ENCODE peak calls at places on chromosomes 2 and 18, in ten cellular contexts. One of them, this sample, is unnamed.

GRCh38 chr2:151205601-151206000 is 56.1 kb downstream of the RBM43 start:
- DNase-seq in kidney tubule cell: no peak
- DNase-seq in stimulated activated CD8-positive, alpha-beta memory T cell treated with anti-CD3 and anti-CD28 coated beads, Interleukin-12 subunit alpha, Interleukin-12 subunit beta, amount 100 ng/mL, for 1 hour: no peak
- DNase-seq in PC-9: no peak
- DNase-seq in iPS DF 19.7: no peak
- DNase-seq in left lung: no peak
- DNase-seq in K562: no peak
- DNase-seq in EL: no peak
- DNase-seq in AG04450: no peak
- DNase-seq in IMR-90: no peak
- DNase-seq in this sample: no peak

GRCh38 chr2:50347355-50348044 is 684.4 kb downstream of the NRXN1 start:
- DNase-seq in K562: no peak
- DNase-seq in kidney tubule cell: peak; percentile 3
- DNase-seq in iPS DF 19.7: no peak
- DNase-seq in stimulated activated CD8-positive, alpha-beta memory T cell treated with anti-CD3 and anti-CD28 coated beads, Interleukin-12 subunit alpha, Interleukin-12 subunit beta, amount 100 ng/mL, for 1 hour: no peak
- DNase-seq in PC-9: no peak
- DNase-seq in IMR-90: no peak
- DNase-seq in left lung: peak; percentile 51
- DNase-seq in EL: no peak
- DNase-seq in AG04450: no peak
- DNase-seq in this sample: no peak

GRCh38 chr2:201795608-201796477 is 10.5 kb upstream of the CDK15 start:
- DNase-seq in PC-9: no peak
- DNase-seq in IMR-90: peak; percentile 71
- DNase-seq in kidney tubule cell: peak; percentile 72
- DNase-seq in left lung: no peak
- DNase-seq in K562: peak; percentile 43
- DNase-seq in EL: peak; percentile 74
- DNase-seq in iPS DF 19.7: no peak
- DNase-seq in stimulated activated CD8-positive, alpha-beta memory T cell treated with anti-CD3 and anti-CD28 coated beads, Interleukin-12 subunit alpha, Interleukin-12 subunit beta, amount 100 ng/mL, for 1 hour: no peak
- DNase-seq in AG04450: no peak
- DNase-seq in this sample: peak; percentile 50

GRCh38 chr18:62374410-62374965 is 49.4 kb downstream of the TNFRSF11A start:
- DNase-seq in AG04450: no peak
- DNase-seq in EL: no peak
- DNase-seq in PC-9: no peak
- DNase-seq in kidney tubule cell: peak; percentile 54
- DNase-seq in K562: no peak
- DNase-seq in IMR-90: no peak
- DNase-seq in iPS DF 19.7: no peak
- DNase-seq in stimulated activated CD8-positive, alpha-beta memory T cell treated with anti-CD3 and anti-CD28 coated beads, Interleukin-12 subunit alpha, Interleukin-12 subunit beta, amount 100 ng/mL, for 1 hour: no peak
- DNase-seq in left lung: no peak
- DNase-seq in this sample: no peak

GRCh38 chr18:45386256-45386655 is 229.0 kb upstream of the SLC14A2 start:
- DNase-seq in left lung: no peak
- DNase-seq in EL: peak; percentile 10
- DNase-seq in PC-9: no peak
- DNase-seq in kidney tubule cell: peak; percentile 23
- DNase-seq in AG04450: no peak
- DNase-seq in K562: peak; percentile 31
- DNase-seq in stimulated activated CD8-positive, alpha-beta memory T cell treated with anti-CD3 and anti-CD28 coated beads, Interleukin-12 subunit alpha, Interleukin-12 subunit beta, amount 100 ng/mL, for 1 hour: no peak
- DNase-seq in IMR-90: peak; percentile 8
- DNase-seq in iPS DF 19.7: peak; percentile 42
- DNase-seq in this sample: no peak

GRCh38 chr18:78929502-78929901 is 50.1 kb upstream of the SALL3 start:
- DNase-seq in IMR-90: no peak
- DNase-seq in left lung: no peak
- DNase-seq in AG04450: no peak
- DNase-seq in PC-9: no peak
- DNase-seq in kidney tubule cell: peak; percentile 5
- DNase-seq in EL: no peak
- DNase-seq in iPS DF 19.7: no peak
- DNase-seq in stimulated activated CD8-positive, alpha-beta memory T cell treated with anti-CD3 and anti-CD28 coated beads, Interleukin-12 subunit alpha, Interleukin-12 subunit beta, amount 100 ng/mL, for 1 hour: no peak
- DNase-seq in K562: no peak
- DNase-seq in this sample: no peak

GRCh38 chr2:221553333-221553732 is 18.8 kb downstream of the EPHA4 start:
- DNase-seq in K562: no peak
- DNase-seq in kidney tubule cell: no peak
- DNase-seq in EL: no peak
- DNase-seq in iPS DF 19.7: no peak
- DNase-seq in stimulated activated CD8-positive, alpha-beta memory T cell treated with anti-CD3 and anti-CD28 coated beads, Interleukin-12 subunit alpha, Interleukin-12 subunit beta, amount 100 ng/mL, for 1 hour: no peak
- DNase-seq in left lung: no peak
- DNase-seq in AG04450: no peak
- DNase-seq in PC-9: no peak
- DNase-seq in IMR-90: no peak
- DNase-seq in this sample: no peak

GRCh38 chr2:45248214-45248613 is 239.0 kb upstream of the SIX2 start:
- DNase-seq in AG04450: no peak
- DNase-seq in EL: no peak
- DNase-seq in PC-9: peak; percentile 20
- DNase-seq in kidney tubule cell: no peak
- DNase-seq in K562: no peak
- DNase-seq in left lung: no peak
- DNase-seq in IMR-90: peak; percentile 76
- DNase-seq in iPS DF 19.7: no peak
- DNase-seq in stimulated activated CD8-positive, alpha-beta memory T cell treated with anti-CD3 and anti-CD28 coated beads, Interleukin-12 subunit alpha, Interleukin-12 subunit beta, amount 100 ng/mL, for 1 hour: no peak
- DNase-seq in this sample: no peak

GRCh38 chr2:108226570-108226969 is 13.2 kb upstream of the SULT1C3 start:
- DNase-seq in iPS DF 19.7: no peak
- DNase-seq in left lung: no peak
- DNase-seq in K562: no peak
- DNase-seq in kidney tubule cell: peak; percentile 8
- DNase-seq in EL: no peak
- DNase-seq in AG04450: no peak
- DNase-seq in IMR-90: no peak
- DNase-seq in PC-9: no peak
- DNase-seq in stimulated activated CD8-positive, alpha-beta memory T cell treated with anti-CD3 and anti-CD28 coated beads, Interleukin-12 subunit alpha, Interleukin-12 subunit beta, amount 100 ng/mL, for 1 hour: no peak
- DNase-seq in this sample: no peak

GRCh38 chr18:57772387-57772799 is 30.7 kb downstream of the ATP8B1 start:
- DNase-seq in EL: no peak
- DNase-seq in K562: no peak
- DNase-seq in PC-9: peak; percentile 59
- DNase-seq in kidney tubule cell: peak; percentile 23
- DNase-seq in IMR-90: no peak
- DNase-seq in stimulated activated CD8-positive, alpha-beta memory T cell treated with anti-CD3 and anti-CD28 coated beads, Interleukin-12 subunit alpha, Interleukin-12 subunit beta, amount 100 ng/mL, for 1 hour: no peak
- DNase-seq in AG04450: no peak
- DNase-seq in iPS DF 19.7: no peak
- DNase-seq in left lung: no peak
- DNase-seq in this sample: no peak